ENCODE peak calls at places on chromosomes 5 and 9, in ten cellular contexts. F is SK-MEL-5; Z is occipital lobe; U is A549; S is aorta; C is stimulated activated CD4-positive, alpha-beta T cell treated with anti-CD3 and anti-CD28 coated beads, TNF-alpha, amount 100 ng/mL, for 24 hours; W is activated T-cell treated with anti-CD3 and anti-CD28 coated beads for 48 hours; X is effector CD4-positive, alpha-beta T cell; O is GM23248; N is GM19239. I is an unnamed sample.

GRCh38 chr5:39658861-39659260 is 234.1 kb upstream of the DAB2 start:
- DNase-seq in X (no peak), O (no peak), F (no peak), U (no peak), W (no peak), Z (no peak), N (no peak), S (no peak), C (no peak), I (no peak)

GRCh38 chr5:52706775-52707174 is 80.9 kb upstream of the ITGA1 start:
- DNase-seq in N (no peak), F (no peak), C (no peak), W (no peak), S (no peak), O (no peak), Z (no peak), X (no peak), U (no peak), I (no peak)

GRCh38 chr9:83955985-83956287 is 24.1 kb downstream of the HNRNPK start:
- DNase-seq in S (no peak), X (no peak), Z (no peak), O (no peak), F (no peak), C (no peak), U (peak; percentile 42), N (peak; percentile 24), W (no peak), I (peak; percentile 64)

GRCh38 chr5:134526483-134527155 is 1.1 kb downstream of the JADE2 start:
- DNase-seq in S (peak; percentile 90), F (no peak), O (peak; percentile 88), C (peak; percentile 84), Z (peak; percentile 80), U (no peak), N (no peak), X (peak; percentile 39), W (peak; percentile 85), I (peak; percentile 68)

GRCh38 chr5:156444737-156445136 is 117.8 kb downstream of the SGCD start:
- DNase-seq in X (no peak), Z (no peak), F (peak; percentile 48), C (no peak), S (no peak), U (no peak), O (no peak), W (no peak), N (no peak), I (no peak)

GRCh38 chr5:72223371-72223770 is 96.7 kb downstream of the MRPS27 start:
- DNase-seq in N (no peak), O (no peak), U (no peak), S (no peak), X (no peak), W (no peak), C (no peak), Z (no peak), F (no peak), I (no peak)

GRCh38 chr5:140345919-140346347 is 470 bp downstream of the HBEGF start:
- DNase-seq in W (no peak), C (no peak), S (peak; percentile 75), Z (peak; percentile 51), N (no peak), U (peak; percentile 51), X (no peak), F (peak; percentile 53), O (peak; percentile 83), I (peak; percentile 58)

GRCh38 chr5:135493406-135494180 is 41.4 kb upstream of the TIFAB start:
- DNase-seq in O (peak; percentile 95), W (no peak), S (peak; percentile 65), Z (no peak), X (no peak), N (no peak), U (peak; percentile 46), C (no peak), F (peak; percentile 47), I (no peak)

GRCh38 chr5:74895906-74896305 is 29.7 kb upstream of the FAM169A start:
- DNase-seq in X (no peak), S (peak; percentile 62), F (no peak), U (peak; percentile 18), N (no peak), C (no peak), Z (peak; percentile 76), O (peak; percentile 58), W (no peak), I (peak; percentile 38)

GRCh38 chr9:104568868-104569267 is at the start of gene OR13C8:
- DNase-seq in S (no peak), U (no peak), Z (no peak), C (no peak), O (no peak), F (no peak), W (no peak), N (no peak), X (no peak), I (no peak)

GRCh38 chr5:43231977-43232376 is 40.0 kb downstream of the NIM1K start:
- DNase-seq in C (no peak), S (no peak), Z (no peak), U (peak; percentile 57), O (peak; percentile 13), W (no peak), X (no peak), N (no peak), F (peak; percentile 65), I (peak; percentile 12)

GRCh38 chr9:72092820-72093219 is 32.4 kb upstream of the C9orf57 start:
- DNase-seq in O (no peak), Z (no peak), S (no peak), U (no peak), N (no peak), W (no peak), X (no peak), C (no peak), F (no peak), I (no peak)

GRCh38 chr9:117434568-117434967 is 19.7 kb upstream of the ASTN2 start:
- DNase-seq in Z (no peak), S (no peak), W (no peak), U (no peak), X (no peak), N (no peak), F (no peak), C (no peak), O (no peak), I (no peak)

GRCh38 chr5:43608406-43608805 is 5.4 kb downstream of the NNT start:
- DNase-seq in C (no peak), F (no peak), O (no peak), U (no peak), X (no peak), S (no peak), Z (no peak), N (no peak), W (no peak), I (no peak)

GRCh38 chr9:128159073-128159783 is 837 bp upstream of the BBLN start:
- DNase-seq in X (peak; percentile 41), S (no peak), N (peak; percentile 37), F (no peak), U (no peak), Z (no peak), C (peak; percentile 30), O (peak; percentile 12), W (peak; percentile 18), I (peak; percentile 28)

GRCh38 chr9:91037511-91038482 is 236.2 kb downstream of the SYK start:
- DNase-seq in F (no peak), Z (peak; percentile 10), X (no peak), S (peak; percentile 73), W (no peak), C (no peak), N (no peak), O (peak; percentile 88), U (peak; percentile 72), I (peak; percentile 98)